ENCODE peak calls at places on chromosomes 4 and X, in seven cellular contexts. V, O, Q, C, I, P and A are unnamed samples.

GRCh38 chr4:51842167-51842553 is 793 bp upstream of the DCUN1D4 start:
- DNase-seq in O (peak; percentile 15), V (peak; percentile 14), I (no peak), P (no peak), C (no peak), Q (no peak), A (no peak)

GRCh38 chr4:26765515-26765914 is 95.1 kb upstream of the STIM2 start:
- DNase-seq in C (no peak), I (no peak), O (peak; percentile 42), Q (no peak), V (no peak), P (no peak), A (no peak)

GRCh38 chr4:37891221-37892159 is 606 bp downstream of the TBC1D1 start:
- DNase-seq in Q (peak; percentile 73), P (peak; percentile 33), O (no peak), I (no peak), C (peak; percentile 53), V (no peak), A (no peak)

GRCh38 chr4:112938461-112939058 is 110.9 kb upstream of the ANK2 start:
- DNase-seq in Q (no peak), O (peak; percentile 10), I (no peak), V (no peak), C (no peak), P (no peak), A (no peak)

GRCh38 chr4:145881991-145882390 is 56.6 kb downstream of the ZNF827 start:
- DNase-seq in Q (no peak), P (peak; percentile 88), C (no peak), V (no peak), O (no peak), I (peak; percentile 67), A (no peak)

GRCh38 chr4:8819421-8820177 is 52.0 kb downstream of the HMX1 start:
- DNase-seq in C (peak; percentile 2), Q (no peak), P (peak; percentile 14), I (peak; percentile 27), O (no peak), V (no peak), A (no peak)

GRCh38 chr4:7348946-7349900 is 85.5 kb downstream of the PSAPL1 start:
- DNase-seq in O (no peak), P (no peak), I (no peak), C (no peak), Q (no peak), V (no peak), A (no peak)

GRCh38 chrX:9141496-9141895 is 107.6 kb upstream of the FAM9B start:
- DNase-seq in Q (no peak), I (no peak), O (no peak), P (no peak), C (no peak), V (no peak), A (no peak)

GRCh38 chr4:99411041-99411440 is 24.1 kb downstream of the ADH7 start:
- DNase-seq in O (no peak), Q (no peak), C (no peak), I (no peak), V (no peak), P (no peak), A (no peak)

GRCh38 chrX:34053931-34054330 is 78.2 kb downstream of the FAM47A start:
- DNase-seq in P (no peak), I (no peak), C (no peak), O (no peak), V (no peak), Q (no peak), A (no peak)

GRCh38 chrX:48021026-48021900 is 14.5 kb downstream of the SPACA5 start:
- DNase-seq in C (peak; percentile 61), O (peak; percentile 52), Q (peak; percentile 77), V (peak; percentile 82), I (no peak), P (peak; percentile 70), A (no peak)

GRCh38 chrX:3678287-3678686 is 35.2 kb downstream of the PRKX start:
- DNase-seq in Q (no peak), O (no peak), I (no peak), P (no peak), V (no peak), C (no peak), A (no peak)

GRCh38 chrX:9278475-9279270 is 186.2 kb upstream of the TBL1X start:
- DNase-seq in C (no peak), P (no peak), I (no peak), Q (no peak), O (no peak), V (no peak), A (no peak)

GRCh38 chr4:54872246-54872645 is 214.5 kb downstream of the KIT start:
- DNase-seq in P (no peak), Q (no peak), I (no peak), V (no peak), C (no peak), O (no peak), A (no peak)

GRCh38 chr4:7032591-7032990 is 10.6 kb upstream of the TADA2B start:
- DNase-seq in Q (no peak), P (no peak), I (no peak), C (no peak), V (no peak), O (no peak), A (no peak)

GRCh38 chrX:99142745-99143144 is 1267.3 kb downstream of the PCDH19 start:
- DNase-seq in Q (no peak), I (no peak), P (no peak), O (no peak), V (no peak), C (no peak), A (no peak)

GRCh38 chr4:168019019-168019651 is 73.2 kb upstream of the ANXA10 start:
- DNase-seq in O (no peak), Q (no peak), P (no peak), V (no peak), C (no peak), I (no peak), A (no peak)

GRCh38 chrX:40266490-40267333 is 169.0 kb upstream of the BCOR start:
- DNase-seq in P (peak; percentile 72), C (peak; percentile 75), O (peak; percentile 76), V (peak; percentile 70), I (peak; percentile 53), Q (peak; percentile 65), A (no peak)

GRCh38 chr4:25535278-25535677 is 120.4 kb upstream of the SLC34A2 start:
- DNase-seq in V (no peak), P (no peak), O (no peak), I (no peak), Q (no peak), C (no peak), A (no peak)

DNA sequence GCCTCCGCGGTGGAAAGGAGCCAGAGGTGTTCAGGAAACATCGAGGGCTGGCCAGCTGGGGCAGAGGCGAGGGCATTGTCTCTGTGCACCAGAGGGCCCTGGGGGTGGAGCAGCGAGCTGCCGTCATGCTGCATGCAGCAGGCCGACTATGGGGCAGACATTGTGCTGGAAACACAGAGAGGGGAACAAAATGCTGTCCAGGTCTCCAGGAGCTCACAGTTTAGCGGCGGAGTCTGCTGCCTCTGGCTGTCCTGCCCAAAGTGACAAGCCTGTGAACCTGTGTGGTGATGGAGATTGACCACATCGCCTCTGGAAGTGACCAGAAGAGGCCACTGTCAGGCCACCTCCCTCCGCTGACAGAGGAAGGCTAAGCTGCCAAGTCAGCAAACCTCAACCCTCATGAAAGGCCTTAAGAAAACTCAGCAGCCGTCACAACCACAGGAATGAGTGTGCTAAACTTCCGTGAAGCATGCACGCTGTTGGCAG is 20.1 kb upstream of the SASH3 start:
- DNase-seq in O (peak; percentile 38), C (peak; percentile 53), V (peak; percentile 30), P (peak; percentile 54), I (no peak), Q (peak; percentile 74), A (no peak)
- TF ChIP-seq CTCF in O (peak; percentile 41), C (peak; percentile 13), V (no peak), P (no peak), I (no peak), Q (no peak), A (no peak)

GRCh38 chr4:768076-768475 is 57.9 kb downstream of the CPLX1 start:
- DNase-seq in O (no peak), C (no peak), V (no peak), I (no peak), Q (no peak), P (no peak), A (no peak)

GRCh38 chr4:769511-769910 is 56.4 kb downstream of the CPLX1 start:
- DNase-seq in O (no peak), C (no peak), I (no peak), V (no peak), Q (no peak), P (no peak), A (no peak)

GRCh38 chr4:770022-770421 is 55.9 kb downstream of the CPLX1 start:
- DNase-seq in P (no peak), V (no peak), Q (no peak), O (no peak), I (no peak), C (no peak), A (no peak)

GRCh38 chr4:766559-767283 is 59.2 kb downstream of the CPLX1 start:
- DNase-seq in O (no peak), I (no peak), C (no peak), V (no peak), Q (no peak), P (no peak), A (no peak)

GRCh38 chr4:768995-769394 is 56.9 kb downstream of the CPLX1 start:
- DNase-seq in V (no peak), C (no peak), P (no peak), Q (no peak), I (no peak), O (no peak), A (no peak)
- H3K9me3 ChIP-seq in V (no peaks in the 10 kb centered on the region), C (no peaks in the 10 kb centered on the region), P (peaks cover 4% of the 10 kb centered on the region), Q (no peaks in the 10 kb centered on the region), I (no peaks in the 10 kb centered on the region), O (peaks cover 4% of the 10 kb centered on the region), A (no peaks in the 10 kb centered on the region)

DNA sequence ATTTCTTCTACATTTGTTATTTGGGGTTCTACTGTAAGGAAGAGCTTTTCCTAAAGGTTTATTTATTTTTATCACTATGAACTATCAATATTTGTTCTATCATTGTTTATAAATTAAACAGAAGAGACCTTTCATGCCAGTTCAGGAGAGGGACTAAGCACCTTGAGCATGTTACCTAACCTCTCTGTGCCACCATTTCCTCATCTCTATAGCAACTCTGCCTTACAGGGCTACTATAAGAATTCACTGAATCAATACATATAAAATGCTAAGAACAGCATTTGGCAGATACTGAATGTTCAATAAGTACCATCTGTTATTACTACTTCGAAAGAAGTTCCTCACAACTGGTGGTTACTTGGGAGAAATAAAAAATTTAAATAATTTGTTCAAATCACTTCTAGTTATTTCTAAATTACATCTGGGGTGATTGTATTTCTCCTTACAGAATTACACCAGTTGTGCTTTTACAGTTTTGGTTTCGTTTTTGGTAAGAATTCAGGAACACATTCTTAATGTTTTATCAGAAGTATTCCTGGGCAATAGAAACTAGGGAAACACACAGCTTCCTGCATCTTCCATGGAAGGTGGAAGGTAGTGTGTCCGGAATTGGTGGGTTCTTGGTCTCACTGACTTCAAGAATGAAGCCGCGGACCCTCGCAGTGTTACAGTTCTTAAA is 32.9 kb downstream of the EREG start:
- DNase-seq in P (no peak), I (no peak), O (no peak), V (no peak), C (no peak), Q (no peak), A (no peak)
- H3K27ac ChIP-seq in P (peak overlapping the region; percentile 74), I (no peak overlapping the region), O (peak overlapping the region; percentile 65), V (no peak overlapping the region), C (no peak overlapping the region), Q (peak overlapping the region; percentile 62), A (peak overlapping the region; percentile 30)

DNA sequence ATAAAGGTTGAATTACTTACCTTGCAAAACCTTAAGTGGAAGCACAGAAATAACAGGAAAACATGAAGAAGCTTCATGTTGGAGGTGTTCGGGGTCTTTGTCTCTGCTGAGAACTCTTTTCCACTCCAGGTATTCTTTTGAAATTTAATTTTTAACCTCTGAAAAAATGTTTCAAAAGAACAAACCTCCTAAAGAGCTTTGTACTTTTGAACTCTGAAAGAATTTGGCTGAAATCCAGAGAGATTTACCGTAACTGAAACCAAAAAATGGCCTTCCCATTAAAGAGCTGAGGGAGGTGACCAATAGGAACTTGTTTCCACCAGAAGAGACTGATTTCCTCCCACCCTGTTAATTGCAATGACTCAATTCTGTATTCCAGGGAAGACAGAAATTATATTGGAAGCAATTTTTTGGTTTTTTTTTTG is at the start of gene CFI:
- DNase-seq in I (no peak), P (no peak), O (no peak), V (no peak), Q (no peak), C (no peak), A (no peak)
- TF ChIP-seq CTCF in I (no peak), P (no peak), O (no peak), V (no peak), Q (no peak), C (no peak), A (no peak)